ENCODE peak calls at places on chromosome 16, in six cellular contexts. E is heart left ventricle, L is body of pancreas, G is neural progenitor cell, B is stomach, M is MM.1S. H is an unnamed sample.
A peak's percentile ranks its signal among the peaks of the same experiment; 100 is the strongest.

GRCh38 chr16:398551-399277 is 1.7 kb downstream of the NME4 start:
- DNase-seq in E (no peak), L (no peak), G (peak; percentile 49), B (no peak), M (no peak), H (no peak)

GRCh38 chr16:12971216-12971615 is 69.8 kb downstream of the SHISA9 start:
- DNase-seq in E (no peak), L (no peak), G (no peak), B (peak; percentile 26), M (no peak), H (peak; percentile 22)

GRCh38 chr16:88534731-88535141 is 35.5 kb upstream of the ZC3H18 start:
- DNase-seq in E (no peak), L (peak; percentile 13), G (peak; percentile 41), B (no peak), M (no peak), H (no peak)

GRCh38 chr16:82456683-82457082 is 170.1 kb upstream of the CDH13 start:
- DNase-seq in E (peak; percentile 10), L (peak; percentile 69), G (peak; percentile 84), B (peak; percentile 69), M (peak; percentile 39), H (peak; percentile 79)

GRCh38 chr16:87897563-87898505 is 28.5 kb upstream of the SLC7A5 start:
- DNase-seq in E (no peak), L (no peak), G (no peak), B (no peak), M (no peak), H (no peak)

GRCh38 chr16:12628526-12628925 is 175.2 kb downstream of the CPPED1 start:
- DNase-seq in E (no peak), L (no peak), G (no peak), B (no peak), M (no peak), H (no peak)

GRCh38 chr16:85209526-85210121 is 97.4 kb upstream of the CIBAR2 start:
- DNase-seq in E (no peak), L (peak; percentile 70), G (no peak), B (no peak), M (no peak), H (peak; percentile 51)

GRCh38 chr16:64428463-64428862 is 693.4 kb downstream of the CDH11 start:
- DNase-seq in E (no peak), L (no peak), G (no peak), B (no peak), M (no peak), H (no peak)

GRCh38 chr16:35200662-35201061 is 1741.2 kb downstream of the TP53TG3F start:
- DNase-seq in E (no peak), L (no peak), G (no peak), B (no peak), M (no peak), H (no peak)

DNA sequence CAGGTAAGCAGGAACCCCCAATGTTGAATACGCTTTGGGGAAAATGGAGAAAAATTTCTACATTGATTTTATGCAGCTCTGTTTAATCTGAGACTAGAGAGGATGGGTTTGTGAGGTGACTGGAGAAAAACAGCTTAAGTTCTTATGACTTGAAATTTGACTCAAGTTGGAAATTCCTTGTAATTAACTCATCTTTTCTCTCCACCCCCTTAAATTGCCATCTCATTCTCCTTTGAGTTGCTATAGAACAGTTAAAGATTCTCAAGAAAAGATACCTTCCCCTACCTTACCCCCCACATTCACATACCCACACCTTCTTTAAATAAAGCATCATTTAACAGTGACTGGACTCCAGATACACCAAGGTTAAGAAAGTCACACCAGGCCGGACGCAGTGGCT is 24.2 kb downstream of the ZNRF1 start:
- DNase-seq in E (no peak), L (no peak), G (no peak), B (no peak), M (no peak), H (no peak)
- H3K27ac ChIP-seq in E (no peak overlapping the region), L (no peak overlapping the region), G (no peak overlapping the region), B (no peak overlapping the region), M (no peak overlapping the region), H (no peak overlapping the region)

GRCh38 chr16:46918905-46919792 is 35.0 kb downstream of the GPT2 start:
- DNase-seq in E (no peak), L (peak; percentile 96), G (peak; percentile 80), B (peak; percentile 86), M (no peak), H (no peak)
- TF ChIP-seq CTCF in E (no peak), L (no peak), G (peak; percentile 11), B (no peak), M (no peak), H (no peak)

GRCh38 chr16:11583171-11583570 is 3.5 kb downstream of the LITAF start:
- DNase-seq in E (no peak), L (no peak), G (no peak), B (no peak), M (no peak), H (no peak)
- H3K4me1 ChIP-seq in E (peaks cover 16% of the 10 kb centered on the region), L (peaks cover 37% of the 10 kb centered on the region), G (peaks cover 47% of the 10 kb centered on the region), B (peaks cover 86% of the 10 kb centered on the region), M (peaks cover 33% of the 10 kb centered on the region), H (peaks cover 12% of the 10 kb centered on the region)

DNA sequence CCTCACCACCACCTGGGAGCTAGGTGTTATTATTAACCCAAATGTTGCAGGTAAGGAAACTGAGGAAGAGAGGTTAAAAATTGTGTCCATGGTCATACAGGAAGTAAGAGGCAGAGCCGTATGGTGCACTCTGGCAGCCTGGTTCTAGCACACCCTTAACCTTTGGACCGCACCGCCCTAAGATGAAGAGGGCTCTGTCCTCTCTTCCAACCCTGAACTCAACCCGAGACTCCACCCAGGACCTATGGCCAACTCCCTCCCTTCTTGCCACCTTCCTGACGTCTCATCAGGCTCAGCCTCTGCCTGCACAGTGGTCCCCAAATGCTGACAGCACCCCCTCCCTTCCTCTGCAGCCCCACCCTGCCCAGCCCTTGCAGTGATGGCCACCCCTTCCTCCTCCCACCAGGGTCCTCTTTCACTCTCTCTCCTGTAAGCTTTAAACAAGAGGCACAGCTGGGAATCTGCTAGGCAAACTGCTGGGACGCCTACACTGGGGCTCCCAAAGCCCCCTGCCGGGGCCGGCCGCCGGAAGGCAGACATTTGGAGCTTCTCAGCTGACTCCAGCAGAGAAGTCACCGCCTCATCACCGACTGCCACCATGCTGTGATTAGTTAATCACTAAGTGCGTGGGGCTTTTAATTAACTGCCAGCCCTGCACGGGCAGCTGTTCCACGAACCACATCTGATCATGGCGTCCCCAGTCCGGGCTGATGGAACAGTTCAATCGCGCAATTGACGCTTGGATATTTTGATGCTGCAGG is 16.7 kb upstream of the C16orf78 start:
- DNase-seq in E (no peak), L (no peak), G (no peak), B (no peak), M (no peak), H (no peak)
- H3K27ac ChIP-seq in E (no peak overlapping the region), L (no peak overlapping the region), G (no peak overlapping the region), B (no peak overlapping the region), M (no peak overlapping the region), H (no peak overlapping the region)

GRCh38 chr16:52004343-52004742 is 542.6 kb downstream of the TOX3 start:
- DNase-seq in E (no peak), L (no peak), G (no peak), B (no peak), M (no peak), H (no peak)
- TF ChIP-seq CTCF in E (no peak), L (no peak), G (no peak), B (no peak), M (no peak), H (no peak)

GRCh38 chr16:51540259-51540658 is 389.2 kb upstream of the SALL1 start:
- DNase-seq in E (no peak), L (no peak), G (no peak), B (no peak), M (no peak), H (no peak)
- H3K4me1 ChIP-seq in E (no peaks in the 10 kb centered on the region), L (no peaks in the 10 kb centered on the region), G (peaks cover 72% of the 10 kb centered on the region), B (no peaks in the 10 kb centered on the region), M (no peaks in the 10 kb centered on the region), H (no peaks in the 10 kb centered on the region)

DNA sequence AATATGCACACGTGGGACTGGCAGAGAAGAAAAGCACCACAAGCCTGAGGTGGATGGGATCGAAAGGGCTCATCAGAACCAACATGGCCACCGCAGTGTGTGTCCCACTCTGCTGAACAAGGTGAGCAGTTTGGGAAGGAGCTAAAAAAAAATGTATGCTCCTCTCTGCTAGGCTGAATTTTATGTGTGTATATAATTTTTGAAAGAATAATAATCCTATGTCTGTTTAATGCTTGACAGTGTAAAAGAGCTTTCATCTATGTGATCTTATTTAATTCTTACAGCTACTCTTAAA is 14.2 kb upstream of the EEF2K start:
- DNase-seq in E (no peak), L (peak; percentile 33), G (no peak), B (no peak), M (no peak), H (peak; percentile 38)
- H3K27ac ChIP-seq in E (peak overlapping the region; percentile 99), L (peak overlapping the region; percentile 94), G (no peak overlapping the region), B (peak overlapping the region; percentile 98), M (peak overlapping the region; percentile 85), H (peak overlapping the region; percentile 96)

DNA sequence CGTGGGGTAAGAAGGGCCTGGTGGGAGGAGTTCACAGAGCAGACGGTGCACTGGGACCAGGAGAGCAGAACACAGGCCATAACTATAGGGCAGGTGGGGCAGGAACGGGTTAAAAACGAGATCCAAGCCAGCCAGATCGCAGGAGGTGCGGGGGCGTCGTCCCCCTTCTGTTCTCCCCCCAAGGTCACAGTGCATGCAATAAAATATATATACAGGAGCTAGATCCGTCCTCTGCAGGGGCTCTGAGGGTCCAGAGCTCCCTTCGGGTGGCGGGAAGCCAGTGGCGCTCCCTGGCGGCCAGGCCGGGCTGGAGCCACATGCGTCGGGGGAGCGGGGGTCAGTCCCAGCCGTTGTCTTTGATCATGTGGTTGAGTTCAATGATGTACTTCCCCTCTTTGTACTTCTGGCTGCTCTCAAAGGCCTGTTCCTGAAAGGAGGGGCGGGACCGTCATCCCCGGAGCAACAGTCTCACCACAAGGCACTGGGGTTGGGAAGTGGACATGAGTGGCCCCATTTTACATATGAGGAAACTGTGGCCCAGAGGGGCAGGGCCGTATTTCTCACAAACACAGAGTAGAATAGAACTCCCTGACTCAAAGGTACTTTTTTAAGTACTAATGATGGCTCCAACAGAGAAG is 768 bp upstream of the TBX6 start:
- DNase-seq in E (peak; percentile 84), L (peak; percentile 65), G (peak; percentile 83), B (peak; percentile 70), M (peak; percentile 88), H (peak; percentile 76)
- TF ChIP-seq CTCF in E (peak; percentile 44), L (no peak), G (peak; percentile 71), B (no peak), M (peak; percentile 92), H (peak; percentile 44)